ENCODE peak calls at places on chromosomes 3 and 15, in four cellular contexts. O is tibial nerve, S is EL, X is HuH-7. Y is an unnamed sample.

GRCh38 chr15:83206387-83206970 is 1.1 kb downstream of the HDGFL3 start:
- DNase-seq in S (peak; percentile 20), X (no peak), O (no peak), Y (no peak)

GRCh38 chr3:187522293-187522692 is 147.9 kb downstream of the SST start:
- DNase-seq in X (no peak), O (no peak), S (no peak), Y (no peak)

GRCh38 chr3:73024836-73025235 is 28.2 kb downstream of the PPP4R2 start:
- DNase-seq in X (no peak), O (no peak), S (no peak), Y (no peak)

GRCh38 chr3:14336414-14337285 is 65.8 kb upstream of the SLC6A6 start:
- DNase-seq in X (no peak), S (no peak), O (no peak), Y (no peak)

GRCh38 chr15:58441376-58442070 is 9.7 kb downstream of the LIPC start:
- DNase-seq in O (no peak), S (peak; percentile 81), X (no peak), Y (no peak)

GRCh38 chr15:31503758-31504461 is 177.3 kb downstream of the KLF13 start:
- DNase-seq in O (no peak), X (no peak), S (no peak), Y (no peak)

GRCh38 chr3:144900366-144900765 is 928.7 kb downstream of the DIPK2A start:
- DNase-seq in O (no peak), X (no peak), S (no peak), Y (no peak)

GRCh38 chr3:59783468-59783988 is 733.7 kb upstream of the CFAP20DC start:
- DNase-seq in X (no peak), O (no peak), S (no peak), Y (no peak)

GRCh38 chr3:39917060-39917773 is 107.8 kb downstream of the MYRIP start:
- DNase-seq in O (no peak), X (no peak), S (peak; percentile 29), Y (no peak)

GRCh38 chr3:42398080-42398479 is 12.3 kb downstream of the LYZL4 start:
- DNase-seq in X (no peak), O (no peak), S (no peak), Y (no peak)

GRCh38 chr15:77187751-77188464 is 117.0 kb upstream of the TSPAN3 start:
- DNase-seq in X (no peak), O (peak; percentile 20), S (peak; percentile 38), Y (peak; percentile 64)

GRCh38 chr15:101138086-101138660 is 113.7 kb downstream of the CHSY1 start:
- DNase-seq in O (no peak), X (no peak), S (no peak), Y (no peak)

GRCh38 chr3:12363397-12364195 is 74.7 kb downstream of the PPARG start:
- DNase-seq in S (no peak), X (no peak), O (no peak), Y (no peak)

GRCh38 chr3:43181202-43181910 is 75.5 kb upstream of the POMGNT2 start:
- DNase-seq in X (no peak), O (no peak), S (no peak), Y (no peak)

Y was measured in tibial artery.